ENCODE peak calls at places on chromosomes 7 and 10, in nine cellular contexts. V is A673, C is IMR-90, I is gastrocnemius medialis, K is PC-3, R is ovary, D is tibial artery, E is neural progenitor cell, N is transverse colon. L is an unnamed sample.

GRCh38 chr10:97061423-97061822 is 124.3 kb downstream of the SLIT1 start:
- DNase-seq in V (no peak), C (no peak), I (no peak), K (no peak), R (no peak), D (no peak), E (no peak), N (no peak), L (no peak)

GRCh38 chr7:135117096-135117495 is 30.8 kb upstream of the TMEM140 start:
- DNase-seq in V (no peak), C (peak; percentile 0), I (no peak), K (no peak), R (no peak), D (no peak), E (no peak), N (no peak), L (no peak)

GRCh38 chr10:21910798-21911197 is 92.7 kb downstream of the DNAJC1 start:
- DNase-seq in V (no peak), C (no peak), I (no peak), K (no peak), R (no peak), D (no peak), E (no peak), N (no peak), L (no peak)

GRCh38 chr7:116525298-116525912 is 569 bp downstream of the CAV1 start:
- DNase-seq in V (no peak), C (no peak), I (peak; percentile 22), K (peak; percentile 44), R (peak; percentile 66), D (peak; percentile 82), E (peak; percentile 45), N (peak; percentile 43), L (peak; percentile 82)

GRCh38 chr7:2172311-2173183 is 60.2 kb downstream of the MAD1L1 start:
- DNase-seq in V (peak; percentile 80), C (peak; percentile 97), I (no peak), K (peak; percentile 76), R (no peak), D (peak; percentile 68), E (no peak), N (peak; percentile 68), L (no peak)

GRCh38 chr10:6919077-6919476 is 339.0 kb upstream of the PRKCQ start:
- DNase-seq in V (no peak), C (no peak), I (no peak), K (no peak), R (no peak), D (no peak), E (no peak), N (no peak), L (no peak)

GRCh38 chr10:128723631-128724205 is 597.5 kb upstream of the MKI67 start:
- DNase-seq in V (no peak), C (no peak), I (no peak), K (no peak), R (no peak), D (no peak), E (no peak), N (no peak), L (no peak)

GRCh38 chr10:75693453-75693852 is 262.0 kb downstream of the LRMDA start:
- DNase-seq in V (no peak), C (no peak), I (no peak), K (no peak), R (no peak), D (no peak), E (no peak), N (no peak), L (no peak)

DNA sequence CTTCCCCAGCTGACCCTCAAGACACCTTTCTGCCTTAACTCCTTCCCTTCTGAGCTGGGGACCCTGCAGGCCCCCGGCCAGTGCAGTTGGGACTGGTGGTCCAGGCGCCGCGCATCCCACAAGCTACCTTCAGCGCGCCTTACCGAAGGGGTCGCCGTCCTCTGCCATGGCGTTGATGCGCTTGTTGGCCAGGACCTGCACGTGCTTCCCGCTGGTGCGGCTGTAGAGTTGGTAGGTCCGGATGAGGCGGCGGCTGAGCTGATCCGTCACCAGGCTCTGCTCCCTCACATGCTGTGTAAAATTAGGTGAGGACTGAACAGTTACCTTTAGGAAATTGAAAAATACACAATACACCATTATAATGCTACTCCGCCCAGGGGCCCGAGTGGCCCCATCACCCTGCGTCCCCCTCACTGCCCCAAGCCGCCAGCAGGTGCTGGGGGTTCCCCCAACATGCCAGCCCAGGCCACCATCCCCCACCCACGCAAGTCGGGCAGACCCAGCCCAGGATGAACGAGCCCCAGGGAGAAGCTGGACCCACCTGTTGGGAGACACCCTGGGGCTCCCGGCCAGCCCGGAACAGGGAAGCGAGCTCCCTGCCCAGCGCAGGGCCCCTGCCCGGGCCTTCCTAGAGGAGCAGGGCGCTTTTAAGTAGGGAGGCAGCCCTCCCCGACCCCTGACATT is 1.2 kb downstream of the FGF8 start:
- DNase-seq in V (no peak), C (no peak), I (no peak), K (no peak), R (no peak), D (no peak), E (peak; percentile 67), N (no peak), L (peak; percentile 83)
- TF ChIP-seq CTCF in V (no peak), C (no peak), I (no peak), K (no peak), R (no peak), D (no peak), E (peak; percentile 7), N (no peak), L (no peak)

GRCh38 chr7:124879103-124879502 is 50.5 kb downstream of the POT1 start:
- DNase-seq in V (no peak), C (no peak), I (no peak), K (no peak), R (no peak), D (no peak), E (no peak), N (no peak), L (no peak)

GRCh38 chr7:124879771-124880170 is 49.9 kb downstream of the POT1 start:
- DNase-seq in V (no peak), C (no peak), I (no peak), K (no peak), R (no peak), D (no peak), E (no peak), N (no peak), L (no peak)

DNA sequence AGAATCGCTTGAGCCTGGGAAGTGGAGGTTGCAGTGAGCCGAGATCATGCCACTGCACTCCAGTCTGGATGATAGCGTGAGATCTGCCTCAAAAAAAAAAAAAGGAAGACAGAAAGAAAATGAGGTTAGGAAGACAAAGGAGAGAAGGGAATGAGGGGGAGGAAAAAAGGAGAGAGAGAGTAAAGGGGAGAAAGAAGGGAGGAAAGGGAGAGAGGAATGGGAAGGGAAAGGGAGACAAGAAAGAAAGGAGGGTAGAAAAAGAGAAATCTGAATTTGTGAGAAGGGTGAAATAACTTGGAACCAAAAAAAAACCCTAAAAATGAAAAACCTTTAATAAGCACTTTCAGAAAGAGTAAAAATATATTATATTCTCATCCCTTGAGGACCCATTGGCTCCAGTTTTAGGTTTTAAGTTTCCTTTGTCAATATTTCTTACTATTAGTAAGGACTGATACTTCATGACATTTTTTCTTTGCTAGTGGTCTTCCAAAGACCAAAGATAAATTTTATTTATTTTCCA is 54.9 kb downstream of the POT1 start:
- DNase-seq in V (no peak), C (no peak), I (no peak), K (no peak), R (no peak), D (no peak), E (no peak), N (no peak), L (no peak)
- H3K9me3 ChIP-seq in V (no peaks in the 10 kb centered on the region), C (no peaks in the 10 kb centered on the region), I (no peaks in the 10 kb centered on the region), K (no peaks in the 10 kb centered on the region), R (no peaks in the 10 kb centered on the region), D (no peaks in the 10 kb centered on the region), E (no peaks in the 10 kb centered on the region), N (no peaks in the 10 kb centered on the region), L (no peaks in the 10 kb centered on the region)

GRCh38 chr10:132774179-132774904 is 11.6 kb downstream of the NKX6-2 start:
- DNase-seq in V (no peak), C (no peak), I (no peak), K (no peak), R (no peak), D (no peak), E (no peak), N (peak; percentile 50), L (no peak)

GRCh38 chr10:132776186-132776585 is 9.8 kb downstream of the NKX6-2 start:
- DNase-seq in V (no peak), C (no peak), I (no peak), K (no peak), R (no peak), D (no peak), E (no peak), N (no peak), L (no peak)

GRCh38 chr10:132776821-132777220 is 9.1 kb downstream of the NKX6-2 start:
- DNase-seq in V (no peak), C (no peak), I (no peak), K (no peak), R (no peak), D (no peak), E (no peak), N (no peak), L (no peak)

GRCh38 chr10:132777441-132777840 is 8.5 kb downstream of the NKX6-2 start:
- DNase-seq in V (no peak), C (no peak), I (no peak), K (no peak), R (no peak), D (no peak), E (no peak), N (no peak), L (no peak)

DNA sequence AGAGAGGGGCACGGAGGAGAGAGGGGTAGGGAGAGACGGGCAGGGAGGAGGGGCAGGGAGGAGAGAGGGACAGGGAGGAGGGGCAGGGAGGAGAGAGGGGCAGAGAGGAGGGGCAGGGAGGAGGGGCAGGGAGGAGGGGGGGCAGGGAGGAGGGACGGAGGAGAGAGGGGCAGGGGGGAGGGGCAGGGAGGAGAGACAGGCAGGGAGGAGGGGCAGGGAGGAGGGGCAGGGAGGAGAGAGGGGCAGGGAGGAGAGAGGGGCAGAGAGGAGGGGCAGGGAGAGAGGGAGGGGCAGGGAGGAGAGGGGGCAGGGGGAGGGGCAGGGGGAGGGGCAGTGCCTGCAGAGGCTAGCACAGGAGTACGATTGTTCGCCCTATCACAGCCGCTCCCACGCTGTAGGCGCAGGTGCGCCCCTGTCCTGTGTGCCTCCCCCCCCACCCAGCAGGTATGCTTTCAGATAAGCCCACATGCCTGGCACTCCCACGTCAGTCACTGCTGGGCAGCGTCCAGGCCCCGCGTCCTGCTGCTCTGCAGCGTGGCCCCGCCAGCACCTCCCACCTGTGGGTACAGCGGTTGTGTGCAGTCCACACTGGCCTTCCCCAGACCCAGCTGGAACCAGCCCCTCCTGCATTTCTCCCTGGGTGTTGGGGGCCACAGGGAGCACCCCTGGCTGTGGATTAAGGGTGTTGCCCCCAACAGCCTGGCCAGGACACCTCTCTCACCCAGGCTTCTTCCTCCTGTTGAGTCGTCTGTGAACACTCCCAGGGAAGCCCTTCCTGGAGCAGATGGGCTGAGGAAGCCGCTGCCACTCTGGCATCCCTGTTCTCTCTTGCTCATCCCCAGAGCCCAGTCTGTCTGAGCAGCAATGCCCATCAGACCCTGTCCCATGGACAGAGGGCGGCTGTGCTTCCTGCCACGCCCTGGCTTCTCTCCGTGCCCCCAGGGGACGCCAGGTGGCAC is 10.8 kb downstream of the NKX6-2 start:
- DNase-seq in V (peak; percentile 28), C (no peak), I (no peak), K (no peak), R (no peak), D (no peak), E (no peak), N (peak; percentile 69), L (peak; percentile 70)
- TF ChIP-seq CTCF in V (no peak), C (no peak), I (no peak), K (no peak), R (no peak), D (no peak), E (no peak), N (no peak), L (no peak)

DNA sequence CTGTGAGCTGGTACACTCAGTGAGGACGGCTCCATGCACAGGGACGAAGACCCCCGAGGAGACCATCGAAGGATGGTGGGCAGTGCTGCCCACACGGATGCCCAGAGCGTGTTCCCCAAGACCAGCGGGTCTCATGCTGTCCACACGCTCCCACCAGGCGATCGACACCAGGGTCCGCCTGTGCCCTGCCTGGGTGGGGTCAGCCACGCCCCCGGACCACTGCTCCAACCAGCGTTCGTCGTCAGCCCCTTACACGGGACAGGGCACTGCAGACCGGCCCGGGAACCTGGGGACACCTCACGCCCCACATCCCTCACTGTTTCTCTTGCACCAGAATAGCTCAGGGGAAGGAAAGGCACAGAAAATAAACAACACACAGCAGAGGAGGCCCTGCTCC is 223.5 kb downstream of the DNAJB6 start:
- DNase-seq in V (no peak), C (no peak), I (no peak), K (no peak), R (no peak), D (peak; percentile 51), E (no peak), N (no peak), L (no peak)
- H3K9me3 ChIP-seq in V (no peaks in the 10 kb centered on the region), C (peaks cover 68% of the 10 kb centered on the region), I (no peaks in the 10 kb centered on the region), K (no peaks in the 10 kb centered on the region), R (no peaks in the 10 kb centered on the region), D (no peaks in the 10 kb centered on the region), E (no peaks in the 10 kb centered on the region), N (no peaks in the 10 kb centered on the region), L (peaks cover 65% of the 10 kb centered on the region)